ENCODE peak calls at places on chromosomes 11 and 22, in ten cellular contexts. F is stimulated activated CD8-positive, alpha-beta memory T cell treated with anti-CD3 and anti-CD28 coated beads, Interleukin-4, amount 100 ng/mL, for 4 hours; G is substantia nigra; H is activated CD4-positive, CD25-positive, alpha-beta regulatory T cell; D is DMS153; B is esophagus squamous epithelium; K is NCI-H524; Q is aorta; C is activated naive CD8-positive, alpha-beta T cell treated with anti-CD3 and anti-CD28 coated beads, Interleukin-2, amount 50 U/mL, for 16 hours; M is naive thymus-derived CD8-positive, alpha-beta T cell. O is an unnamed sample.

GRCh38 chr22:30286813-30287625 is 2.3 kb downstream of the CASTOR1 start:
- DNase-seq in F (peak), G (peak), H (peak), D (peak), B (peak), K (peak), Q (peak), C (peak), M (peak), O (peak)

GRCh38 chr11:65606876-65607613 is 7.0 kb downstream of the MAP3K11 start:
- DNase-seq in F (no peak), G (peak), H (no peak), D (peak), B (peak), K (no peak), Q (peak), C (no peak), M (no peak), O (peak)

GRCh38 chr11:103624708-103625623 is 411.5 kb upstream of the DDI1 start:
- DNase-seq in F (no peak), G (no peak), H (no peak), D (no peak), B (no peak), K (no peak), Q (no peak), C (no peak), M (no peak), O (no peak)

GRCh38 chr22:41201146-41201545 is 4.0 kb upstream of the L3MBTL2 start:
- DNase-seq in F (no peak), G (no peak), H (no peak), D (peak), B (no peak), K (no peak), Q (no peak), C (no peak), M (no peak), O (no peak)

GRCh38 chr11:114027396-114027795 is 32.1 kb upstream of the ZBTB16 start:
- DNase-seq in F (no peak), G (no peak), H (no peak), D (no peak), B (no peak), K (no peak), Q (no peak), C (no peak), M (no peak), O (no peak)

GRCh38 chr22:36398602-36399472 is 11.1 kb upstream of the MYH9 start:
- DNase-seq in F (no peak), G (no peak), H (no peak), D (no peak), B (no peak), K (no peak), Q (no peak), C (no peak), M (no peak), O (no peak)

GRCh38 chr11:61532136-61533038 is 23.8 kb downstream of the LRRC10B start:
- DNase-seq in F (no peak), G (no peak), H (no peak), D (no peak), B (no peak), K (peak), Q (no peak), C (peak), M (peak), O (no peak)

GRCh38 chr11:133082851-133083488 is 449.3 kb downstream of the OPCML start:
- DNase-seq in F (no peak), G (peak), H (no peak), D (peak), B (no peak), K (peak), Q (peak), C (no peak), M (peak), O (peak)

GRCh38 chr22:33513388-33514336 is 406.6 kb downstream of the LARGE1 start:
- DNase-seq in F (no peak), G (no peak), H (no peak), D (peak), B (no peak), K (no peak), Q (no peak), C (no peak), M (no peak), O (no peak)

GRCh38 chr11:19365743-19366410 is 125.1 kb upstream of the E2F8 start:
- DNase-seq in F (no peak), G (no peak), H (no peak), D (peak), B (no peak), K (no peak), Q (no peak), C (no peak), M (no peak), O (peak)

GRCh38 chr11:117178210-117179034 is at the start of gene SIDT2:
- DNase-seq in F (peak), G (peak), H (peak), D (peak), B (peak), K (peak), Q (peak), C (peak), M (peak), O (peak)

GRCh38 chr11:2700415-2701211 is 819 bp upstream of the KCNQ1OT1 start:
- DNase-seq in F (no peak), G (peak), H (no peak), D (peak), B (no peak), K (no peak), Q (peak), C (no peak), M (no peak), O (peak)

GRCh38 chr11:120343429-120343828 is 7.2 kb downstream of the ARHGEF12 start:
- DNase-seq in F (no peak), G (no peak), H (no peak), D (no peak), B (no peak), K (no peak), Q (no peak), C (no peak), M (no peak), O (no peak)

GRCh38 chr11:44058275-44058674 is 7.8 kb upstream of the ACCS start:
- DNase-seq in F (no peak), G (no peak), H (no peak), D (no peak), B (no peak), K (no peak), Q (no peak), C (no peak), M (no peak), O (no peak)

GRCh38 chr11:123137496-123138270 is 57.4 kb downstream of the CLMP start:
- DNase-seq in F (no peak), G (peak), H (no peak), D (no peak), B (no peak), K (no peak), Q (peak), C (no peak), M (no peak), O (peak)

GRCh38 chr11:62535802-62536201 is 10.8 kb downstream of the AHNAK start:
- DNase-seq in F (no peak), G (no peak), H (no peak), D (no peak), B (no peak), K (no peak), Q (no peak), C (no peak), M (no peak), O (peak)

GRCh38 chr22:25111579-25112517 is 87.8 kb upstream of the CRYBB3 start:
- DNase-seq in F (no peak), G (no peak), H (no peak), D (no peak), B (no peak), K (no peak), Q (peak), C (no peak), M (no peak), O (peak)

GRCh38 chr22:28103596-28103995 is 184.5 kb upstream of the PITPNB start:
- DNase-seq in F (no peak), G (no peak), H (no peak), D (no peak), B (no peak), K (no peak), Q (no peak), C (no peak), M (no peak), O (no peak)

GRCh38 chr11:76073716-76074115 is 132.6 kb downstream of the WNT11 start:
- DNase-seq in F (no peak), G (no peak), H (no peak), D (no peak), B (no peak), K (no peak), Q (no peak), C (no peak), M (no peak), O (no peak)

GRCh38 chr11:128506999-128507591 is 80.3 kb downstream of the ETS1 start:
- DNase-seq in F (no peak), G (no peak), H (no peak), D (peak), B (peak), K (peak), Q (peak), C (no peak), M (no peak), O (peak)

GRCh38 chr22:23098718-23099524 is 28.6 kb downstream of the GNAZ start:
- DNase-seq in F (no peak), G (peak), H (no peak), D (no peak), B (no peak), K (no peak), Q (no peak), C (no peak), M (no peak), O (peak)

GRCh38 chr22:45709004-45709739 is 37.5 kb downstream of the ATXN10 start:
- DNase-seq in F (no peak), G (no peak), H (no peak), D (peak), B (no peak), K (no peak), Q (peak), C (no peak), M (no peak), O (no peak)

GRCh38 chr22:37822079-37822833 is 926 bp upstream of the GALR3 start:
- DNase-seq in F (no peak), G (no peak), H (no peak), D (no peak), B (no peak), K (no peak), Q (no peak), C (no peak), M (no peak), O (no peak)

GRCh38 chr11:112318193-112318592 is 57.5 kb upstream of the PLET1 start:
- DNase-seq in F (no peak), G (no peak), H (no peak), D (no peak), B (no peak), K (no peak), Q (no peak), C (no peak), M (no peak), O (no peak)

GRCh38 chr11:44743326-44743725 is 16.6 kb downstream of the TSPAN18 start:
- DNase-seq in F (no peak), G (no peak), H (no peak), D (no peak), B (no peak), K (no peak), Q (no peak), C (no peak), M (no peak), O (no peak)

GRCh38 chr11:17098632-17099031 is 21.2 kb upstream of the RPS13 start:
- DNase-seq in F (no peak), G (no peak), H (no peak), D (no peak), B (no peak), K (no peak), Q (no peak), C (no peak), M (no peak), O (no peak)

GRCh38 chr22:49207008-49207775 is 620.5 kb downstream of the BRD1 start:
- DNase-seq in F (no peak), G (no peak), H (no peak), D (no peak), B (no peak), K (no peak), Q (no peak), C (no peak), M (no peak), O (no peak)

GRCh38 chr22:42841444-42841843 is 15.6 kb downstream of the ARFGAP3 start:
- DNase-seq in F (no peak), G (no peak), H (no peak), D (no peak), B (no peak), K (no peak), Q (no peak), C (no peak), M (no peak), O (no peak)

GRCh38 chr11:80096736-80097135 is 655.9 kb upstream of the TENM4 start:
- DNase-seq in F (no peak), G (no peak), H (no peak), D (no peak), B (no peak), K (no peak), Q (no peak), C (no peak), M (no peak), O (no peak)

GRCh38 chr22:37774728-37775127 is 33.0 kb upstream of the GCAT start:
- DNase-seq in F (no peak), G (no peak), H (no peak), D (no peak), B (no peak), K (no peak), Q (no peak), C (no peak), M (no peak), O (no peak)

GRCh38 chr11:109939176-109939810 is 153.9 kb upstream of the ZC3H12C start:
- DNase-seq in F (no peak), G (no peak), H (no peak), D (peak), B (no peak), K (no peak), Q (no peak), C (no peak), M (no peak), O (no peak)